ENCODE peak calls at places on chromosomes 16 and 17, in six cellular contexts. I is A549, X is K562, R is GM12878, Z is HepG2, D is endothelial cell of umbilical vein. O is an unnamed sample.

GRCh38 chr17:7314719-7315569 is at the start of gene GPS2:
- DNase-seq in I (peak), X (peak), R (no peak), Z (peak), D (peak), O (peak)

GRCh38 chr16:17177968-17178880 is 292.5 kb downstream of the XYLT1 start:
- DNase-seq in I (no peak), X (no peak), R (no peak), Z (no peak), D (no peak), O (peak)

GRCh38 chr16:87203060-87203656 is 114.0 kb downstream of the C16orf95 start:
- DNase-seq in I (peak), X (peak), R (no peak), Z (peak), D (peak), O (peak)

GRCh38 chr17:29572691-29573557 is 4.4 kb downstream of the TP53I13 start:
- DNase-seq in I (no peak), X (peak), R (no peak), Z (no peak), D (peak), O (no peak)

GRCh38 chr17:65515959-65516948 is 45.2 kb downstream of the AXIN2 start:
- DNase-seq in I (no peak), X (no peak), R (no peak), Z (peak), D (no peak), O (no peak)

GRCh38 chr17:60354223-60354622 is 37.7 kb downstream of the USP32 start:
- DNase-seq in I (no peak), X (no peak), R (no peak), Z (peak), D (peak), O (peak)

GRCh38 chr16:19524356-19524865 is 669 bp downstream of the CCP110 start:
- DNase-seq in I (peak), X (no peak), R (no peak), Z (no peak), D (no peak), O (peak)

GRCh38 chr17:64097196-64097936 is 32.6 kb downstream of the ERN1 start:
- DNase-seq in I (no peak), X (no peak), R (no peak), Z (no peak), D (peak), O (no peak)

GRCh38 chr17:34386925-34387550 is 24.0 kb upstream of the CCL1 start:
- DNase-seq in I (no peak), X (no peak), R (no peak), Z (no peak), D (peak), O (peak)

GRCh38 chr17:21042434-21043295 is at the start of gene USP22:
- DNase-seq in I (peak), X (no peak), R (no peak), Z (no peak), D (no peak), O (no peak)

GRCh38 chr17:7835818-7836595 is 2.0 kb downstream of the KDM6B start:
- DNase-seq in I (peak), X (no peak), R (no peak), Z (peak), D (peak), O (peak)

GRCh38 chr17:4593021-4593797 is 8.9 kb downstream of the SMTNL2 start:
- DNase-seq in I (no peak), X (no peak), R (no peak), Z (no peak), D (no peak), O (no peak)

GRCh38 chr16:55976815-55977214 is 101.6 kb upstream of the CES5A start:
- DNase-seq in I (no peak), X (no peak), R (no peak), Z (no peak), D (no peak), O (no peak)

GRCh38 chr17:68101075-68101991 is 65.8 kb downstream of the KPNA2 start:
- DNase-seq in I (peak), X (peak), R (no peak), Z (peak), D (peak), O (peak)

GRCh38 chr16:75265911-75266701 is 14.7 kb upstream of the BCAR1 start:
- DNase-seq in I (peak), X (peak), R (no peak), Z (peak), D (peak), O (no peak)
- TF ChIP-seq MYC in I (no peak), X (no peak), R (no peak), Z (peak), D (no peak), O (no peak)

GRCh38 chr16:74450967-74451760 is 29.9 kb upstream of the CLEC18B start:
- DNase-seq in I (no peak), X (no peak), R (no peak), Z (no peak), D (no peak), O (no peak)

GRCh38 chr16:74447578-74447977 is 26.3 kb upstream of the CLEC18B start:
- DNase-seq in I (no peak), X (no peak), R (no peak), Z (no peak), D (peak), O (no peak)

GRCh38 chr16:74450236-74450635 is 29.0 kb upstream of the CLEC18B start:
- DNase-seq in I (no peak), X (no peak), R (no peak), Z (no peak), D (no peak), O (no peak)

GRCh38 chr16:74448990-74449389 is 27.7 kb upstream of the CLEC18B start:
- DNase-seq in I (peak), X (no peak), R (no peak), Z (no peak), D (peak), O (no peak)

GRCh38 chr16:74449470-74449869 is 28.2 kb upstream of the CLEC18B start:
- DNase-seq in I (peak), X (no peak), R (no peak), Z (no peak), D (no peak), O (no peak)
- TF ChIP-seq MYC in I (no peak), X (no peak), R (no peak), Z (no peak), D (no peak), O (no peak)

GRCh38 chr17:37818689-37819088 is 73.8 kb upstream of the HNF1B start:
- DNase-seq in I (no peak), X (no peak), R (no peak), Z (no peak), D (no peak), O (no peak)
- TF ChIP-seq MYC in I (no peak), X (no peak), R (no peak), Z (no peak), D (no peak), O (no peak)

GRCh38 chr16:921321-921905 is 49.4 kb downstream of the LMF1 start:
- DNase-seq in I (no peak), X (no peak), R (no peak), Z (no peak), D (no peak), O (no peak)

GRCh38 chr16:920722-921121 is 50.1 kb downstream of the LMF1 start:
- DNase-seq in I (no peak), X (no peak), R (no peak), Z (no peak), D (no peak), O (peak)

GRCh38 chr16:918068-918467 is 52.7 kb downstream of the LMF1 start:
- DNase-seq in I (no peak), X (no peak), R (no peak), Z (no peak), D (no peak), O (no peak)

GRCh38 chr16:918741-919657 is 51.8 kb downstream of the LMF1 start:
- DNase-seq in I (no peak), X (no peak), R (no peak), Z (no peak), D (no peak), O (no peak)

GRCh38 chr16:919658-920631 is 50.8 kb downstream of the LMF1 start:
- DNase-seq in I (no peak), X (no peak), R (no peak), Z (no peak), D (no peak), O (no peak)
- TF ChIP-seq MYC in I (no peak), X (no peak), R (no peak), Z (no peak), D (no peak), O (no peak)

GRCh38 chr16:58265480-58266052 is 29.3 kb downstream of the PRSS54 start:
- DNase-seq in I (no peak), X (peak), R (no peak), Z (no peak), D (no peak), O (peak)
- TF ChIP-seq MYC in I (no peak), X (peak), R (no peak), Z (no peak), D (no peak), O (peak)

GRCh38 chr16:28984619-28985135 is at the start of gene LAT:
- DNase-seq in I (no peak), X (no peak), R (no peak), Z (no peak), D (no peak), O (peak)
- TF ChIP-seq MYC in I (no peak), X (no peak), R (no peak), Z (no peak), D (no peak), O (no peak)

GRCh38 chr16:80792031-80792430 is 12.4 kb downstream of the CDYL2 start:
- DNase-seq in I (no peak), X (no peak), R (no peak), Z (no peak), D (peak), O (no peak)

GRCh38 chr16:80788016-80788415 is 16.4 kb downstream of the CDYL2 start:
- DNase-seq in I (no peak), X (no peak), R (no peak), Z (no peak), D (no peak), O (no peak)

GRCh38 chr16:80794071-80794470 is 10.3 kb downstream of the CDYL2 start:
- DNase-seq in I (no peak), X (no peak), R (no peak), Z (no peak), D (no peak), O (no peak)

DNA sequence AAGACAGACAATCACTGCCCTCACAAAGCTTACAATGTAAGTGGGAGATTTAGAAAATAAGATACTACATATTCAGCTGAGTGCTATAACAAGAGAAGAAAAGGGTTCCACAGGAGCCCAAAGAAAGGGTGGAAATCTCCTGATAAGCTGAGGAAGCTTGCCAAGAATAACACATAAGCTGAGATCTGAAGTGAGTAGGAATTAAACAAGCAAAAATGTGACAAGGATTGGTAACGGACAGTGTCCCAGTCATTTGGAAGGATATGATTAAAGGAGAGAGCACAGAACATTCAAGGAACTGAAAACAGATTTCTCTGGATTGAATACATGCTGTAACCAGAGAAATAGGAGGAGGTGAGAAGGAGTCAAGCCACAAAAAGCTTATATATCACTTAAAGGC is 13.0 kb downstream of the CDYL2 start:
- DNase-seq in I (no peak), X (no peak), R (no peak), Z (no peak), D (peak), O (no peak)
- TF ChIP-seq MYC in I (no peak), X (no peak), R (no peak), Z (no peak), D (no peak), O (no peak)

GRCh38 chr16:20857281-20857680 is 42.9 kb downstream of the DCUN1D3 start:
- DNase-seq in I (no peak), X (no peak), R (no peak), Z (no peak), D (no peak), O (no peak)
- TF ChIP-seq MYC in I (no peak), X (no peak), R (no peak), Z (no peak), D (no peak), O (no peak)

GRCh38 chr17:9020096-9020823 is 1.1 kb upstream of the NTN1 start:
- DNase-seq in I (no peak), X (no peak), R (no peak), Z (no peak), D (no peak), O (peak)
- TF ChIP-seq MYC in I (no peak), X (no peak), R (no peak), Z (no peak), D (no peak), O (no peak)

GRCh38 chr17:17118399-17118798 is 76.1 kb downstream of the MPRIP start:
- DNase-seq in I (no peak), X (no peak), R (no peak), Z (peak), D (no peak), O (no peak)

GRCh38 chr17:17120716-17121115 is 78.5 kb downstream of the MPRIP start:
- DNase-seq in I (no peak), X (no peak), R (no peak), Z (no peak), D (no peak), O (no peak)

GRCh38 chr17:17119106-17119505 is 76.8 kb downstream of the MPRIP start:
- DNase-seq in I (no peak), X (no peak), R (no peak), Z (no peak), D (no peak), O (no peak)

GRCh38 chr17:17120294-17120693 is 78.0 kb downstream of the MPRIP start:
- DNase-seq in I (no peak), X (no peak), R (no peak), Z (no peak), D (no peak), O (no peak)

DNA sequence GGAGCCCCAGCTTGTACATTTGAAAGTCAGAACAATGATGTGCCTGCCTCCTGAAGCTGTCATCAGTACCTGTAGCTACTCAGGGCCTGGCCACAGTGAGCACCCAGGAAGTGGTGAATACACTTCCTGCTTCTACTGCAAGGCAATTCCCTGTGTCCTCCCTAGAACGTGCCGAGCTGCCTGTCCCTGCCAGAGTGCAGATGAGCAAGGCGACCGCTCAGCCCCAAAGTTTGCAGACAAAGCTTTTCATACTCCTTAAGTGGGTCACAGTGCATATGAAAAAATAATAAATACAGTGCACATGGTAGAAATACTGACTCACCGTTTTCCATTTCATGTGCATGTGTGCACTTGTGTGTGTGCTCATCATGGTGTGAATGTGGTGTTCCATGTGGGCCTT is 77.3 kb downstream of the MPRIP start:
- DNase-seq in I (no peak), X (no peak), R (peak), Z (no peak), D (peak), O (peak)
- TF ChIP-seq MYC in I (no peak), X (no peak), R (no peak), Z (no peak), D (no peak), O (peak)

O was measured in NB4.